ENCODE peak calls at places on chromosomes 16 and 17, in eight cellular contexts. F, Q, A, O, K, R, M and U are unnamed samples.

GRCh38 chr16:11403920-11404319 is 58.7 kb downstream of the RMI2 start:
- DNase-seq in Q (no peak), O (no peak), R (no peak), A (no peak), K (no peak), M (no peak), F (no peak), U (no peak)

GRCh38 chr16:66662445-66663194 is 33.9 kb downstream of the CMTM4 start:
- DNase-seq in O (no peak), Q (no peak), A (peak), F (peak), R (peak), M (no peak), K (peak), U (no peak)

GRCh38 chr17:4362141-4362540 is 4.3 kb downstream of the UBE2G1 start:
- DNase-seq in Q (no peak), K (no peak), F (no peak), M (no peak), A (no peak), O (no peak), R (no peak), U (peak)

GRCh38 chr17:61770752-61771533 is 92.4 kb downstream of the BRIP1 start:
- DNase-seq in M (no peak), A (no peak), K (no peak), R (peak), Q (no peak), F (no peak), O (no peak), U (no peak)

GRCh38 chr17:79607941-79608728 is 2.7 kb downstream of the RBFOX3 start:
- DNase-seq in R (no peak), Q (no peak), A (peak), M (no peak), K (no peak), O (no peak), F (no peak), U (peak)

GRCh38 chr16:70573451-70574121 is 50.0 kb downstream of the SF3B3 start:
- DNase-seq in O (no peak), M (peak), R (peak), F (peak), A (peak), K (no peak), Q (no peak), U (peak)

GRCh38 chr16:58026139-58026704 is 668 bp downstream of the MMP15 start:
- DNase-seq in R (no peak), Q (no peak), A (peak), M (peak), K (peak), O (peak), F (no peak), U (peak)

GRCh38 chr17:48011405-48012150 is 26.0 kb downstream of the COPZ2 start:
- DNase-seq in M (no peak), O (no peak), R (peak), Q (peak), K (peak), F (no peak), A (peak), U (peak)

GRCh38 chr17:60679287-60679686 is 1.6 kb downstream of the BCAS3 start:
- DNase-seq in K (no peak), M (no peak), A (no peak), Q (no peak), R (no peak), F (no peak), O (no peak), U (no peak)

GRCh38 chr16:11543676-11544393 is 42.9 kb downstream of the LITAF start:
- DNase-seq in O (no peak), F (no peak), M (peak), A (no peak), R (no peak), Q (no peak), K (no peak), U (no peak)

GRCh38 chr16:6558133-6558532 is 774.5 kb upstream of the RBFOX1 start:
- DNase-seq in K (no peak), F (no peak), R (no peak), Q (no peak), M (no peak), O (no peak), A (no peak), U (peak)

GRCh38 chr16:84618428-84619102 is 687 bp upstream of the COTL1 start:
- DNase-seq in O (no peak), R (peak), F (no peak), M (peak), Q (peak), A (peak), K (no peak), U (peak)

GRCh38 chr16:796296-797119 is 4.0 kb downstream of the GNG13 start:
- DNase-seq in O (no peak), K (no peak), M (no peak), A (no peak), Q (no peak), F (no peak), R (no peak), U (no peak)

GRCh38 chr17:33169580-33170285 is 123.4 kb downstream of the ASIC2 start:
- DNase-seq in K (no peak), O (no peak), Q (no peak), A (no peak), R (peak), M (no peak), F (no peak), U (no peak)

GRCh38 chr17:65698381-65699061 is 137.1 kb upstream of the AXIN2 start:
- DNase-seq in A (peak), Q (no peak), K (no peak), F (no peak), R (no peak), O (no peak), M (no peak), U (no peak)

GRCh38 chr16:85733155-85733838 is 17.6 kb downstream of the C16orf74 start:
- DNase-seq in R (no peak), Q (no peak), M (no peak), A (no peak), O (no peak), K (no peak), F (no peak), U (no peak)

GRCh38 chr17:64001763-64002529 is 3.8 kb downstream of the PRR29 start:
- DNase-seq in O (peak), F (peak), R (no peak), K (no peak), M (peak), A (peak), Q (no peak), U (no peak)

GRCh38 chr16:53666816-53667415 is 36.7 kb downstream of the RPGRIP1L start:
- DNase-seq in M (no peak), Q (no peak), R (no peak), K (no peak), O (no peak), F (no peak), A (no peak), U (no peak)

GRCh38 chr17:55762086-55762858 is 11.4 kb downstream of the PCTP start:
- DNase-seq in M (no peak), F (no peak), O (no peak), R (no peak), Q (no peak), K (no peak), A (no peak), U (no peak)

GRCh38 chr17:82334622-82335394 is 1.2 kb upstream of the SECTM1 start:
- DNase-seq in K (peak), Q (no peak), F (no peak), A (peak), R (no peak), O (peak), M (peak), U (no peak)

GRCh38 chr16:84569382-84569987 is 48.4 kb downstream of the COTL1 start:
- DNase-seq in Q (no peak), O (no peak), M (no peak), K (peak), R (no peak), F (no peak), A (no peak), U (no peak)

GRCh38 chr16:53052519-53053501 is at the start of gene CHD9NB:
- DNase-seq in F (no peak), Q (peak), M (peak), O (no peak), K (peak), R (peak), A (peak), U (peak)

GRCh38 chr17:77242118-77242800 is 101.5 kb downstream of the SEC14L1 start:
- DNase-seq in K (no peak), O (no peak), R (no peak), A (no peak), F (no peak), M (peak), Q (no peak), U (no peak)

GRCh38 chr17:76569607-76570279 is 15.9 kb downstream of the ST6GALNAC2 start:
- DNase-seq in A (no peak), M (peak), F (no peak), Q (peak), R (no peak), O (no peak), K (no peak), U (no peak)

GRCh38 chr16:70018254-70018653 is 67.1 kb downstream of the CLEC18A start:
- DNase-seq in O (no peak), K (peak), R (no peak), F (no peak), M (no peak), Q (no peak), A (peak), U (peak)

GRCh38 chr16:86145669-86146068 is 246.7 kb downstream of the IRF8 start:
- DNase-seq in A (no peak), F (no peak), K (no peak), M (no peak), Q (no peak), O (no peak), R (no peak), U (no peak)

GRCh38 chr16:65445313-65446260 is 323.7 kb upstream of the CDH11 start:
- DNase-seq in O (no peak), R (no peak), K (no peak), M (no peak), Q (no peak), A (no peak), F (no peak), U (no peak)

GRCh38 chr17:49553676-49554335 is 21.9 kb upstream of the NXPH3 start:
- DNase-seq in O (no peak), R (no peak), K (no peak), A (no peak), F (peak), M (no peak), Q (no peak), U (no peak)
- TF ChIP-seq CTCF in O (no peak), R (no peak), K (no peak), A (no peak), F (no peak), M (no peak), Q (no peak), U (no peak)

GRCh38 chr16:2242598-2242997 is 6.4 kb downstream of the DNASE1L2 start:
- DNase-seq in K (no peak), O (no peak), R (no peak), A (no peak), M (no peak), F (no peak), Q (no peak), U (no peak)

GRCh38 chr16:2244926-2245795 is 6.2 kb downstream of the ECI1 start:
- DNase-seq in K (no peak), M (peak), Q (no peak), F (no peak), A (no peak), R (no peak), O (no peak), U (no peak)

GRCh38 chr16:2243781-2244180 is 7.5 kb downstream of the DNASE1L2 start:
- DNase-seq in A (no peak), F (no peak), Q (no peak), K (no peak), O (no peak), R (no peak), M (peak), U (no peak)

GRCh38 chr16:2243031-2243528 is 6.8 kb downstream of the DNASE1L2 start:
- DNase-seq in Q (no peak), A (no peak), F (no peak), R (no peak), K (no peak), O (no peak), M (peak), U (no peak)

DNA sequence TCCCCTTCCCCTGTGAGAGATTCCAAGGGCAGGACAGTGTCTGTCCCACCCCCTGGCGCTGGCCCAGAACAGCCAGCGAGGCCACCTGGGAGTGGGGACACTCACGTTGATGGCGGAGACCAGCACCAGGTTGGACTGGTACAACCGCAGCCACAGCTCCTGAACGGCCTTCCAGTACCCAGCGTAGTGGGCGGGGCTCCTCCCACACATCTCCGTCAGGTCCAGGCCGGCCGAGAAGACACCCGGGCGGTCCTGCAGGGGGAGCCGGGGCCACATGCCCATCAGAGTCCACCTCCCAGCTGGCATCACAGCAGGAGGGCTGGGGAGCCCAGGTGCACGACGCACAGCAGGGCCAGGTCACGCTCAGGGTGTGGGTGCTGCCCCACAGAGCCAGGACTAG is 7.1 kb downstream of the ECI1 start:
- DNase-seq in R (no peak), O (no peak), K (no peak), F (no peak), Q (no peak), M (peak), A (no peak), U (no peak)
- TF ChIP-seq CTCF in R (no peak), O (no peak), K (no peak), F (no peak), Q (no peak), M (no peak), A (peak), U (no peak)

GRCh38 chr17:66957951-66958579 is 6.4 kb upstream of the CACNG4 start:
- DNase-seq in F (no peak), O (no peak), A (no peak), R (no peak), Q (no peak), M (no peak), K (no peak), U (no peak)
- TF ChIP-seq CTCF in F (no peak), O (no peak), A (no peak), R (no peak), Q (no peak), M (no peak), K (no peak), U (no peak)

DNA sequence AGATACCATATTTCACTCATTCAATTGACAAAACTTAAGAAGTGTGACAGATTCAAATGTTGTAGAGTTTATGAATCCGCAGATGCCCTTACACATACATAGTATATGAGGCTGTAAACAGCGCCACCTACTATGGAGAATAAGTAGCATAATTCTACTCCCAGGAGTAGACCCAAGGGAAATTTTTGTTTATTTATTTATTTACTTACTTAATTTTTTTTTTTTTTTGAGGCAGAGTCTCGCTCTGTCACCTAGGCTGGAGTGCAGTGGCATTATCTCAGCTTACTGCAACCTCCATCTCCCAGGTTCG is 35.5 kb downstream of the GAN start:
- DNase-seq in Q (no peak), A (no peak), M (no peak), F (no peak), K (peak), R (no peak), O (no peak), U (no peak)
- TF ChIP-seq CTCF in Q (no peak), A (no peak), M (no peak), F (no peak), K (no peak), R (peak), O (no peak), U (peak)

DNA sequence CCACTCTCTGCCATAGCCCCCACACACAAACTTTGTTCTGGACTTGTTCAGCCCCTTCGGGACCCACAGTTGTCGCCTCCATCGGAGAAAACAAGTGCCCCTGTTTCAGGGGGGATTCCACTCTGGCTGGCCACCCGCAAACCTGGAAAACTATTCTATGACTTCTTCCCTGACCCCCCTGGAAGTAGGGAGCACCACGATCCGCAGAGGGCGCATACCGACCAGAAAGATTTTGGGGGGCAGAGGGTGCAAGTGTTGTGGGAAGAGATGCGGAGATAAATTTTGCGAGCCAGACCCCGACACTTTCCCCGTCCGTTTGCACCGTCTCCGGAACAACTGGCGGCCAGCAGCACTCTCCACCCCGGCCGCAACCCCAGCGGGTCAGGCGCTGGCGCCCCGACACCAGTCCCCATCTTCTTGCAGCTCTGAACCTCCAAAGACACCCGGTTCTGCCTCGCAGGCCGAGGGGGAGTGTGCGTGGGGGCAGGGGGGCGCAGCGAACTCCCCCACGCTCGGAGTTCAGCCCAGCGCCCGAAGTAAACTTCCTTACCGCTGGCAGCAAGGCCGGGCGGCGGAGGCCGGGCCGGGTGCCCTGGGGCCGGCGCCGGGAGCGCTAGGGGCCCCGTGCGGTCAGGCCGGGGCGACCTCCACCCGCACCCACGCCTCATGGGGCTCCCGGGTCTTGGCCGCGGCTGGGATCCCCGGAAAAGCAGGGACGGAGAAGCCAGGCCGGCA is 744 bp downstream of the SALL1 start:
- DNase-seq in F (no peak), O (no peak), Q (no peak), R (no peak), A (no peak), M (no peak), K (no peak), U (no peak)
- TF ChIP-seq CTCF in F (no peak), O (no peak), Q (no peak), R (no peak), A (no peak), M (no peak), K (no peak), U (no peak)

DNA sequence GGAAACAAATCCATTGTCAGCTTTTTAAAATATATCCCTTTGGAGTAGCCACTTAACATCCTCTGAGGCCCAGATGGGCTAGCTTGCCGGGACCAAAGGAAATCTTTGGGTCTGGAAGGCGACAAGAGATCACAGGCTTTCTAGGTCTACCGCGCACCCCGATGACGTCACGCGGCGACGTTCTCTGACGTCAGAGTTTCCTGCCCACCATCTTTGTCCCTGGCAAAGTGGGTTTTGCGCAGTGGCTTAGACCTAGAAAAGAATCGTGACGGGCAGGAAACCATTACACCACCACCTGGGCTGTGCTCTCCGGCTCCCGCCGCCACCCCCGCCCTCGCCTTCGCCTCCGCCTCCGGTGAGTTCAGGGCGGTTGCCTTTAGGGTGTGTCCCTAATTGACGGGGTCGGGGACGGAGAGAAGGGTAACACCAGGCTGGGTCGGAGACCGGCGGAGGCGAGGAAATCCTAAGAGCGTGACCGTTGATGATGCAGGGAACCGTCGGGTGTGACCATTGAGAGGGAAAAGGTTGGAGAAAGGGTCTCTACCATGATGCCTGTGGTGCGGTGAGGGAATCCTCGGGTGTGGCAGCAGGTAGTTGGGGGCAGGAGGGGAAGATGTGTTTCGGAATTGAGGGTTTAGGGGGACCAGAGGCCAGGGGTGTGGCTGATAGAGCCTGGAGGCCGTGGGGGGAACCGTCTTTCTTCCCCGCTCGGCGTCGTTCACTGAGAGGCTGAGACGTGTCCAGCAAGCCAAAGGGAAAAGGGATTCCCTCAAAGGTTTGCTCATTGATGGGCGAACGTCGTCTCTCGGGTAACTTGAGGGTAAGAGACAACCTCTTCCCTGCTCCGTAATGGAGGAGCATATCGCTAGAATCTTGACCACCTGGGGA is at the start of gene AP2B1:
- DNase-seq in F (peak), Q (peak), A (peak), K (peak), R (peak), O (peak), M (peak), U (peak)
- TF ChIP-seq CTCF in F (no peak), Q (no peak), A (no peak), K (no peak), R (no peak), O (no peak), M (no peak), U (no peak)